ENCODE peak calls at places on chromosomes 4 and X, in eight cellular contexts. C, D, H, N, V, Y, Z and B are unnamed samples.

GRCh38 chr4:87559090-87559837 is 30.1 kb upstream of the SPARCL1 start:
- DNase-seq in N (no peak), V (peak), C (peak), Y (no peak), D (peak), Z (peak), H (peak), B (peak)

GRCh38 chrX:11190745-11191510 is 79.8 kb downstream of the HCCS start:
- DNase-seq in V (no peak), N (peak), C (no peak), H (no peak), Z (no peak), D (no peak), Y (no peak), B (no peak)

GRCh38 chr4:31283689-31284088 is 563.5 kb downstream of the PCDH7 start:
- DNase-seq in Z (no peak), V (no peak), Y (no peak), H (no peak), C (no peak), D (no peak), N (no peak), B (no peak)

GRCh38 chrX:98637451-98637850 is 1753.7 kb downstream of the RPA4 start:
- DNase-seq in H (no peak), V (no peak), Y (no peak), N (no peak), Z (no peak), D (no peak), C (no peak), B (no peak)

GRCh38 chr4:96509039-96509741 is 669.3 kb downstream of the PDHA2 start:
- DNase-seq in V (no peak), H (no peak), N (no peak), Y (no peak), D (no peak), Z (no peak), C (no peak), B (no peak)

GRCh38 chr4:159685406-159686092 is 582.7 kb downstream of the RAPGEF2 start:
- DNase-seq in H (no peak), N (no peak), C (no peak), V (no peak), Y (no peak), Z (no peak), D (no peak), B (no peak)

GRCh38 chr4:142728209-142728608 is 117.9 kb downstream of the INPP4B start:
- DNase-seq in D (no peak), Z (no peak), V (no peak), N (no peak), C (no peak), Y (no peak), H (no peak), B (no peak)

GRCh38 chrX:106672527-106672926 is 54.0 kb upstream of the RNF128 start:
- DNase-seq in D (no peak), Z (no peak), H (no peak), N (no peak), V (no peak), Y (no peak), C (no peak), B (no peak)

GRCh38 chrX:147981038-147981752 is at the start of gene FMR1NB:
- DNase-seq in N (no peak), D (no peak), V (peak), C (no peak), H (no peak), Z (no peak), Y (no peak), B (no peak)